ENCODE peak calls at places on chromosomes 6 and 20, in six cellular contexts. F, N, Q, D, G and Y are unnamed samples.

GRCh38 chr20:22404609-22405170 is 179.7 kb downstream of the FOXA2 start:
- DNase-seq in D (no peak), F (no peak), Q (no peak), G (no peak), N (no peak), Y (no peak)

GRCh38 chr6:21808045-21808470 is 214.5 kb downstream of the SOX4 start:
- DNase-seq in F (no peak), N (peak; percentile 22), G (no peak), D (no peak), Q (no peak), Y (no peak)

GRCh38 chr6:127302728-127303675 is 36.3 kb downstream of the RNF146 start:
- DNase-seq in G (no peak), N (no peak), F (peak; percentile 33), Q (no peak), D (peak; percentile 23), Y (peak; percentile 25)

GRCh38 chr20:6051505-6051904 is 2.4 kb downstream of the LRRN4 start:
- DNase-seq in N (no peak), G (no peak), Q (no peak), F (no peak), D (no peak), Y (no peak)

GRCh38 chr20:47606414-47607207 is 104.9 kb downstream of the NCOA3 start:
- DNase-seq in N (no peak), F (no peak), D (no peak), Q (no peak), G (no peak), Y (no peak)

GRCh38 chr20:41692479-41693135 is 74.4 kb upstream of the CHD6 start:
- DNase-seq in F (peak; percentile 27), N (peak; percentile 85), G (peak; percentile 96), Q (peak; percentile 84), D (peak; percentile 62), Y (peak; percentile 86)

GRCh38 chr6:105179244-105180065 is at the start of gene POPDC3:
- DNase-seq in Q (no peak), G (no peak), D (no peak), N (no peak), F (no peak), Y (no peak)

GRCh38 chr20:51306521-51307358 is 235.8 kb downstream of the NFATC2 start:
- DNase-seq in F (peak; percentile 45), G (peak; percentile 86), D (peak; percentile 55), N (peak; percentile 65), Q (peak; percentile 49), Y (peak; percentile 64)

GRCh38 chr20:64179805-64180204 is 15.6 kb downstream of the MYT1 start:
- DNase-seq in D (no peak), Q (no peak), N (no peak), G (no peak), F (no peak), Y (no peak)

GRCh38 chr20:41342474-41343464 is 2.1 kb downstream of the LPIN3 start:
- DNase-seq in D (no peak), F (no peak), N (no peak), G (no peak), Q (no peak), Y (no peak)

GRCh38 chr20:46512943-46513844 is at the start of gene ZNF334:
- DNase-seq in Q (peak; percentile 62), G (peak; percentile 90), N (peak; percentile 66), F (no peak), D (peak; percentile 33), Y (no peak)

GRCh38 chr20:20014659-20015058 is 2.5 kb upstream of the NAA20 start:
- DNase-seq in N (no peak), Q (no peak), G (no peak), D (no peak), F (no peak), Y (peak; percentile 12)

GRCh38 chr20:31605902-31606677 is 1.0 kb downstream of the ID1 start:
- DNase-seq in D (no peak), F (no peak), Q (no peak), G (peak; percentile 83), N (no peak), Y (no peak)

GRCh38 chr20:24969203-24970029 is 20.3 kb downstream of the CST7 start:
- DNase-seq in D (no peak), Q (no peak), G (no peak), F (no peak), N (no peak), Y (no peak)

GRCh38 chr6:7541175-7542064 is at the start of gene DSP:
- DNase-seq in N (peak; percentile 68), Q (peak; percentile 88), G (peak; percentile 90), D (no peak), F (no peak), Y (no peak)

GRCh38 chr6:42740725-42741124 is 5.2 kb downstream of the TBCC start:
- DNase-seq in Q (no peak), N (no peak), G (no peak), D (no peak), F (no peak), Y (no peak)

GRCh38 chr20:11890331-11891080 is 27.2 kb upstream of the BTBD3 start:
- DNase-seq in D (peak; percentile 61), N (peak; percentile 90), F (peak; percentile 61), Q (peak; percentile 92), G (peak; percentile 97), Y (peak; percentile 9)

GRCh38 chr20:62624325-62624690 is 18.0 kb upstream of the SLCO4A1 start:
- DNase-seq in D (no peak), F (no peak), N (no peak), G (peak; percentile 86), Q (no peak), Y (no peak)

GRCh38 chr6:5746392-5747140 is 260.2 kb downstream of the NRN1 start:
- DNase-seq in D (no peak), G (no peak), F (no peak), Q (no peak), N (no peak), Y (no peak)

GRCh38 chr6:55543633-55544309 is 35.2 kb downstream of the HMGCLL1 start:
- DNase-seq in N (no peak), G (no peak), Q (no peak), D (no peak), F (no peak), Y (no peak)

GRCh38 chr6:152087096-152087495 is 279.6 kb downstream of the ESR1 start:
- DNase-seq in F (no peak), D (no peak), N (no peak), Q (no peak), G (no peak), Y (no peak)

GRCh38 chr6:104789770-104790190 is 69.9 kb downstream of the HACE1 start:
- DNase-seq in N (no peak), G (no peak), F (peak; percentile 22), D (no peak), Q (no peak), Y (no peak)

GRCh38 chr6:22928775-22929174 is 359.4 kb downstream of the HDGFL1 start:
- DNase-seq in G (no peak), F (no peak), Q (no peak), D (no peak), N (no peak), Y (no peak)

GRCh38 chr20:3383878-3384495 is 23.5 kb downstream of the DNAAF9 start:
- DNase-seq in G (no peak), F (no peak), D (no peak), Q (no peak), N (no peak), Y (no peak)

GRCh38 chr6:158954778-158955177 is 45.2 kb downstream of the RSPH3 start:
- DNase-seq in G (no peak), F (no peak), Q (no peak), D (no peak), N (no peak), Y (no peak)

GRCh38 chr6:158629376-158630221 is 14.9 kb downstream of the DYNLT1 start:
- DNase-seq in D (no peak), F (no peak), G (peak; percentile 73), N (no peak), Q (peak; percentile 38), Y (no peak)

GRCh38 chr20:41249781-41250281 is 67.7 kb downstream of the ZHX3 start:
- DNase-seq in D (no peak), Q (no peak), N (no peak), F (no peak), G (peak; percentile 55), Y (no peak)

GRCh38 chr20:47336013-47336754 is 20.3 kb downstream of the ZMYND8 start:
- DNase-seq in N (peak; percentile 53), D (no peak), G (no peak), F (no peak), Q (no peak), Y (no peak)

GRCh38 chr6:84447651-84448050 is 220.2 kb upstream of the CEP162 start:
- DNase-seq in F (no peak), Q (no peak), N (no peak), D (no peak), G (no peak), Y (no peak)

GRCh38 chr6:111478749-111479148 is 4.3 kb downstream of the REV3L start:
- DNase-seq in F (peak; percentile 61), D (no peak), N (no peak), G (no peak), Q (no peak), Y (no peak)
- H3K27ac ChIP-seq in F (peak overlapping the region; percentile 98), D (no peak overlapping the region), N (peak overlapping the region; percentile 14), G (no peak overlapping the region), Q (no peak overlapping the region), Y (no peak overlapping the region)

GRCh38 chr6:29746050-29746449 is 22.8 kb downstream of the HLA-F start:
- DNase-seq in F (no peak), Q (no peak), D (no peak), N (no peak), G (no peak), Y (no peak)
- TF ChIP-seq CTCF in F (no peak), Q (no peak), D (no peak), N (no peak), G (no peak), Y (no peak)

GRCh38 chr6:24856246-24856599 is 57.5 kb upstream of the ARMH2 start:
- DNase-seq in G (no peak), D (no peak), N (no peak), Q (no peak), F (no peak), Y (no peak)

GRCh38 chr6:24859608-24860007 is 60.9 kb upstream of the ARMH2 start:
- DNase-seq in F (no peak), G (no peak), D (no peak), Q (no peak), N (no peak), Y (no peak)

GRCh38 chr6:24859132-24859531 is 60.4 kb upstream of the ARMH2 start:
- DNase-seq in D (no peak), N (no peak), Q (no peak), G (no peak), F (no peak), Y (no peak)

GRCh38 chr6:24856954-24857670 is 58.4 kb upstream of the ARMH2 start:
- DNase-seq in N (no peak), D (no peak), G (no peak), F (no peak), Q (no peak), Y (no peak)

GRCh38 chr6:24858154-24858801 is 59.6 kb upstream of the ARMH2 start:
- DNase-seq in G (no peak), D (no peak), N (no peak), F (no peak), Q (no peak), Y (no peak)
- H3K27ac ChIP-seq in G (no peak overlapping the region), D (peak overlapping the region; percentile 45), N (peak overlapping the region; percentile 44), F (no peak overlapping the region), Q (no peak overlapping the region), Y (peak overlapping the region; percentile 50)

GRCh38 chr6:87407531-87407895 is 259 bp upstream of the CFAP206 start:
- DNase-seq in G (no peak), F (peak; percentile 25), Q (peak; percentile 51), N (no peak), D (no peak), Y (no peak)

GRCh38 chr6:87408721-87409155 is 966 bp downstream of the CFAP206 start:
- DNase-seq in G (no peak), Q (no peak), F (peak; percentile 72), D (no peak), N (no peak), Y (no peak)

GRCh38 chr6:87407896-87408720 is at the start of gene CFAP206:
- DNase-seq in Q (peak; percentile 82), G (peak; percentile 92), N (peak; percentile 75), D (peak; percentile 50), F (peak; percentile 51), Y (peak; percentile 85)
- TF ChIP-seq CTCF in Q (no peak), G (no peak), N (peak; percentile 21), D (no peak), F (peak; percentile 24), Y (no peak)